ENCODE peak calls at places on chromosomes 2 and 18, in four cellular contexts. One of them, this sample, is unnamed.

GRCh38 chr2:200929334-200930249 is 33.9 kb downstream of the ORC2 start:
- DNase-seq in A549: peak; percentile 30
- DNase-seq in AG04450: no peak
- DNase-seq in CD8-positive, alpha-beta memory T cell: no peak
- DNase-seq in this sample: no peak

GRCh38 chr2:111924617-111925107 is 26.3 kb downstream of the MERTK start:
- DNase-seq in A549: no peak
- DNase-seq in AG04450: no peak
- DNase-seq in CD8-positive, alpha-beta memory T cell: no peak
- DNase-seq in this sample: no peak

GRCh38 chr2:56534321-56534720 is 350.5 kb downstream of the CCDC85A start:
- DNase-seq in A549: no peak
- DNase-seq in AG04450: no peak
- DNase-seq in CD8-positive, alpha-beta memory T cell: no peak
- DNase-seq in this sample: no peak

GRCh38 chr2:44093970-44094369 is 74.7 kb upstream of the PPM1B start:
- DNase-seq in A549: no peak
- DNase-seq in AG04450: no peak
- DNase-seq in CD8-positive, alpha-beta memory T cell: no peak
- DNase-seq in this sample: no peak

GRCh38 chr2:143700865-143701264 is 571.6 kb downstream of the ARHGAP15 start:
- DNase-seq in A549: no peak
- DNase-seq in AG04450: no peak
- DNase-seq in CD8-positive, alpha-beta memory T cell: no peak
- DNase-seq in this sample: no peak

GRCh38 chr2:128405981-128406601 is 87.4 kb upstream of the HS6ST1 start:
- DNase-seq in A549: no peak
- DNase-seq in AG04450: no peak
- DNase-seq in CD8-positive, alpha-beta memory T cell: no peak
- DNase-seq in this sample: no peak

GRCh38 chr2:106339608-106340007 is 128.6 kb downstream of the RGPD3 start:
- DNase-seq in A549: no peak
- DNase-seq in AG04450: no peak
- DNase-seq in CD8-positive, alpha-beta memory T cell: no peak
- DNase-seq in this sample: no peak

GRCh38 chr18:47254341-47254939 is 3.0 kb upstream of the SKOR2 start:
- DNase-seq in A549: no peak
- DNase-seq in AG04450: peak; percentile 1
- DNase-seq in CD8-positive, alpha-beta memory T cell: no peak
- DNase-seq in this sample: no peak

GRCh38 chr2:216574586-216574985 is 58.6 kb upstream of the IGFBP2 start:
- DNase-seq in A549: no peak
- DNase-seq in AG04450: no peak
- DNase-seq in CD8-positive, alpha-beta memory T cell: no peak
- DNase-seq in this sample: no peak

GRCh38 chr18:45050712-45051639 is 370.3 kb downstream of the SETBP1 start:
- DNase-seq in A549: peak; percentile 6
- DNase-seq in AG04450: peak; percentile 80
- DNase-seq in CD8-positive, alpha-beta memory T cell: no peak
- DNase-seq in this sample: no peak

GRCh38 chr2:96090181-96090500 is 26.2 kb downstream of the ADRA2B start:
- DNase-seq in A549: no peak
- DNase-seq in AG04450: no peak
- DNase-seq in CD8-positive, alpha-beta memory T cell: no peak
- DNase-seq in this sample: peak; percentile 39

GRCh38 chr2:194203898-194204297 is 1453.1 kb upstream of the SLC39A10 start:
- DNase-seq in A549: no peak
- DNase-seq in AG04450: no peak
- DNase-seq in CD8-positive, alpha-beta memory T cell: no peak
- DNase-seq in this sample: no peak

GRCh38 chr18:9233771-9234440 is 97.3 kb downstream of the ANKRD12 start:
- DNase-seq in A549: no peak
- DNase-seq in AG04450: no peak
- DNase-seq in CD8-positive, alpha-beta memory T cell: no peak
- DNase-seq in this sample: no peak

GRCh38 chr2:99960724-99961566 is 181.4 kb downstream of the AFF3 start:
- DNase-seq in A549: no peak
- DNase-seq in AG04450: no peak
- DNase-seq in CD8-positive, alpha-beta memory T cell: no peak
- DNase-seq in this sample: no peak

GRCh38 chr18:33733376-33733775 is 155.4 kb downstream of the ASXL3 start:
- DNase-seq in A549: no peak
- DNase-seq in AG04450: no peak
- DNase-seq in CD8-positive, alpha-beta memory T cell: no peak
- DNase-seq in this sample: no peak

GRCh38 chr18:75418293-75418692 is 9.2 kb downstream of the SMIM21 start:
- DNase-seq in A549: peak; percentile 5
- DNase-seq in AG04450: no peak
- DNase-seq in CD8-positive, alpha-beta memory T cell: no peak
- DNase-seq in this sample: no peak

GRCh38 chr2:207121784-207122183 is 44.0 kb downstream of the KLF7 start:
- DNase-seq in A549: no peak
- DNase-seq in AG04450: peak; percentile 39
- DNase-seq in CD8-positive, alpha-beta memory T cell: no peak
- DNase-seq in this sample: no peak

GRCh38 chr2:173652731-173653426 is 298.2 kb downstream of the CDCA7 start:
- DNase-seq in A549: peak; percentile 83
- DNase-seq in AG04450: peak; percentile 81
- DNase-seq in CD8-positive, alpha-beta memory T cell: no peak
- DNase-seq in this sample: peak; percentile 53

GRCh38 chr2:195859513-195859912 is 202.5 kb downstream of the SLC39A10 start:
- DNase-seq in A549: no peak
- DNase-seq in AG04450: no peak
- DNase-seq in CD8-positive, alpha-beta memory T cell: no peak
- DNase-seq in this sample: no peak

GRCh38 chr2:67919490-67919889 is 143.3 kb downstream of the C1D start:
- DNase-seq in A549: no peak
- DNase-seq in AG04450: no peak
- DNase-seq in CD8-positive, alpha-beta memory T cell: no peak
- DNase-seq in this sample: no peak

GRCh38 chr2:105950521-105951389 is 206.0 kb downstream of the NCK2 start:
- DNase-seq in A549: no peak
- DNase-seq in AG04450: no peak
- DNase-seq in CD8-positive, alpha-beta memory T cell: no peak
- DNase-seq in this sample: no peak

GRCh38 chr2:159484537-159484936 is 131.8 kb downstream of the BAZ2B start:
- DNase-seq in A549: no peak
- DNase-seq in AG04450: no peak
- DNase-seq in CD8-positive, alpha-beta memory T cell: no peak
- DNase-seq in this sample: no peak

GRCh38 chr2:231518771-231519170 is 11.5 kb downstream of the NMUR1 start:
- DNase-seq in A549: no peak
- DNase-seq in AG04450: no peak
- DNase-seq in CD8-positive, alpha-beta memory T cell: no peak
- DNase-seq in this sample: no peak

GRCh38 chr2:149989447-149990063 is 402.0 kb upstream of the MMADHC start:
- DNase-seq in A549: no peak
- DNase-seq in AG04450: peak; percentile 21
- DNase-seq in CD8-positive, alpha-beta memory T cell: no peak
- DNase-seq in this sample: no peak

GRCh38 chr18:36514778-36515177 is 217.3 kb downstream of the FHOD3 start:
- DNase-seq in A549: no peak
- DNase-seq in AG04450: no peak
- DNase-seq in CD8-positive, alpha-beta memory T cell: no peak
- DNase-seq in this sample: no peak

GRCh38 chr18:36516726-36517125 is 219.2 kb downstream of the FHOD3 start:
- DNase-seq in A549: no peak
- DNase-seq in AG04450: no peak
- DNase-seq in CD8-positive, alpha-beta memory T cell: no peak
- DNase-seq in this sample: no peak

GRCh38 chr18:36509646-36510197 is 212.2 kb downstream of the FHOD3 start:
- DNase-seq in A549: no peak
- DNase-seq in AG04450: no peak
- DNase-seq in CD8-positive, alpha-beta memory T cell: no peak
- DNase-seq in this sample: no peak

GRCh38 chr18:36516258-36516657 is 218.7 kb downstream of the FHOD3 start:
- DNase-seq in A549: no peak
- DNase-seq in AG04450: no peak
- DNase-seq in CD8-positive, alpha-beta memory T cell: no peak
- DNase-seq in this sample: no peak

GRCh38 chr18:36511791-36512352 is 214.4 kb downstream of the FHOD3 start:
- DNase-seq in A549: no peak
- DNase-seq in AG04450: no peak
- DNase-seq in CD8-positive, alpha-beta memory T cell: no peak
- DNase-seq in this sample: no peak
- H3K27ac ChIP-seq in A549: no peak overlapping the region
- H3K27ac ChIP-seq in AG04450: no peak overlapping the region
- H3K27ac ChIP-seq in CD8-positive, alpha-beta memory T cell: no peak overlapping the region
- H3K27ac ChIP-seq in this sample: no peak overlapping the region

GRCh38 chr18:48973731-48974130 is 23.0 kb upstream of the SMAD7 start:
- DNase-seq in A549: no peak
- DNase-seq in AG04450: no peak
- DNase-seq in CD8-positive, alpha-beta memory T cell: no peak
- DNase-seq in this sample: no peak
- H3K27ac ChIP-seq in A549: no peak overlapping the region
- H3K27ac ChIP-seq in AG04450: no peak overlapping the region
- H3K27ac ChIP-seq in CD8-positive, alpha-beta memory T cell: no peak overlapping the region
- H3K27ac ChIP-seq in this sample: no peak overlapping the region

GRCh38 chr2:223612501-223612900 is 10.3 kb upstream of the SCG2 start:
- DNase-seq in A549: no peak
- DNase-seq in AG04450: no peak
- DNase-seq in CD8-positive, alpha-beta memory T cell: no peak
- DNase-seq in this sample: no peak

GRCh38 chr2:223611061-223611460 is 8.9 kb upstream of the SCG2 start:
- DNase-seq in A549: no peak
- DNase-seq in AG04450: no peak
- DNase-seq in CD8-positive, alpha-beta memory T cell: no peak
- DNase-seq in this sample: no peak

GRCh38 chr2:223618172-223619035 is 16.2 kb upstream of the SCG2 start:
- DNase-seq in A549: no peak
- DNase-seq in AG04450: no peak
- DNase-seq in CD8-positive, alpha-beta memory T cell: no peak
- DNase-seq in this sample: no peak

GRCh38 chr2:223614534-223614933 is 12.4 kb upstream of the SCG2 start:
- DNase-seq in A549: no peak
- DNase-seq in AG04450: no peak
- DNase-seq in CD8-positive, alpha-beta memory T cell: no peak
- DNase-seq in this sample: no peak

DNA sequence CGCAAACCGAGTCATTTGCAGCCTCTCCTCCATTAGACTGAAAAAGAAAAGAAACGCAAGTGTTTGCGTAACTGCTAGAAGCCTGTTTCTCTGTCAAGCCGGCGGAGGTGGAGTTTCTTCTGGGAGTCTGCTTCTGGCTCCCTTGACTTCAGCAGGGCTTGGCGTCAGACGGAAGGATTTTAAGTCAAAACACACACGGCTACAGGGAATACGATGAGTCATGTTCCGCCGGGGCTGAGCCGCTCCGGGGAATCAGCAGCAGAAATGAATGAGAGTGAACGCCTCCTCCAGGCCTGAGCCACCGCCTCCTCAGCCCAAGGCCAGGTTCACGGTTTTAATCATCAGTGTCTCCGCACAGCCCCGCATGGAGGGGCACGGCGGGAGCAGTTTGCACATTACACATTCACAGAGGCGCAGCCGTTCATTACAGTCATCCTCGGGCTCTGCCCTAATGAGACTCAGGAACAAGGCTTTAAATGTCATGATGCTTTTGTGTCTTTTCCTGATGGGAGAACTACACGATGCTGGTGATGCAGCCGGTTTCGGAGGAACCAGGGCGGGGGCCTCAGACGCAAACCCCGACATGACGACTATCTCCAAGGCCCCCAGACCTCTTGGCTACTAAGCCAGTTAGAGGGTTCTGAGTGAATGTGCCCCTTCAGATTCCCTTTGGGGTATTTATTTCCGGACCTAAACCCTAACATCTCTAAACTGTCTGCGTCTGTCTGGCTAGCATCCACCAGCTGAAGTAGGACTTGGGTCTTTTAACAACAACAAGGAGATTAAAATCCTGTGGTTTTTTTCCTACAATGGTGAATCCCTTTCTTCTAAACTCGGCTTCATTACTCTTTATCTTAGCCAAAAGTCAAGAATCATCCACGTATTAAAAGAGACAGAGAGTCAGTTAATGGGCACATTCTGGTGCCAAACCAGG is 11.1 kb upstream of the SCG2 start:
- DNase-seq in A549: peak; percentile 90
- DNase-seq in AG04450: peak; percentile 93
- DNase-seq in CD8-positive, alpha-beta memory T cell: no peak
- DNase-seq in this sample: peak; percentile 76
- H3K27ac ChIP-seq in A549: peak overlapping the region; percentile 77
- H3K27ac ChIP-seq in AG04450: peak overlapping the region; percentile 81
- H3K27ac ChIP-seq in CD8-positive, alpha-beta memory T cell: no peak overlapping the region
- H3K27ac ChIP-seq in this sample: peak overlapping the region; percentile 30

GRCh38 chr2:151305129-151305691 is 15.7 kb upstream of the NMI start:
- DNase-seq in A549: no peak
- DNase-seq in AG04450: no peak
- DNase-seq in CD8-positive, alpha-beta memory T cell: no peak
- DNase-seq in this sample: no peak
- H3K27ac ChIP-seq in A549: no peak overlapping the region
- H3K27ac ChIP-seq in AG04450: no peak overlapping the region
- H3K27ac ChIP-seq in CD8-positive, alpha-beta memory T cell: no peak overlapping the region
- H3K27ac ChIP-seq in this sample: no peak overlapping the region

GRCh38 chr2:140508756-140509155 is 1622.1 kb downstream of the LRP1B start:
- DNase-seq in A549: no peak
- DNase-seq in AG04450: no peak
- DNase-seq in CD8-positive, alpha-beta memory T cell: no peak
- DNase-seq in this sample: no peak

GRCh38 chr2:140509765-140510164 is 1621.1 kb downstream of the LRP1B start:
- DNase-seq in A549: no peak
- DNase-seq in AG04450: no peak
- DNase-seq in CD8-positive, alpha-beta memory T cell: no peak
- DNase-seq in this sample: no peak

GRCh38 chr2:140504596-140504995 is 1626.2 kb downstream of the LRP1B start:
- DNase-seq in A549: no peak
- DNase-seq in AG04450: no peak
- DNase-seq in CD8-positive, alpha-beta memory T cell: no peak
- DNase-seq in this sample: no peak

GRCh38 chr2:140502951-140503630 is 1627.7 kb downstream of the LRP1B start:
- DNase-seq in A549: no peak
- DNase-seq in AG04450: peak; percentile 24
- DNase-seq in CD8-positive, alpha-beta memory T cell: no peak
- DNase-seq in this sample: no peak

GRCh38 chr2:140506606-140507005 is 1624.2 kb downstream of the LRP1B start:
- DNase-seq in A549: no peak
- DNase-seq in AG04450: no peak
- DNase-seq in CD8-positive, alpha-beta memory T cell: no peak
- DNase-seq in this sample: no peak
- H3K27ac ChIP-seq in A549: no peak overlapping the region
- H3K27ac ChIP-seq in AG04450: no peak overlapping the region
- H3K27ac ChIP-seq in CD8-positive, alpha-beta memory T cell: no peak overlapping the region
- H3K27ac ChIP-seq in this sample: no peak overlapping the region

GRCh38 chr18:76588591-76589303 is 93.7 kb upstream of the ZNF516 start:
- DNase-seq in A549: no peak
- DNase-seq in AG04450: no peak
- DNase-seq in CD8-positive, alpha-beta memory T cell: no peak
- DNase-seq in this sample: no peak
- H3K27ac ChIP-seq in A549: no peak overlapping the region
- H3K27ac ChIP-seq in AG04450: no peak overlapping the region
- H3K27ac ChIP-seq in CD8-positive, alpha-beta memory T cell: no peak overlapping the region
- H3K27ac ChIP-seq in this sample: no peak overlapping the region

GRCh38 chr2:162086904-162087303 is 12.9 kb upstream of the DPP4 start:
- DNase-seq in A549: no peak
- DNase-seq in AG04450: no peak
- DNase-seq in CD8-positive, alpha-beta memory T cell: no peak
- DNase-seq in this sample: no peak
- H3K27ac ChIP-seq in A549: no peak overlapping the region
- H3K27ac ChIP-seq in AG04450: no peak overlapping the region
- H3K27ac ChIP-seq in CD8-positive, alpha-beta memory T cell: no peak overlapping the region
- H3K27ac ChIP-seq in this sample: no peak overlapping the region

GRCh38 chr2:135162377-135162776 is 110.3 kb downstream of the RAB3GAP1 start:
- DNase-seq in A549: no peak
- DNase-seq in AG04450: no peak
- DNase-seq in CD8-positive, alpha-beta memory T cell: no peak
- DNase-seq in this sample: peak; percentile 22
- H3K27ac ChIP-seq in A549: no peak overlapping the region
- H3K27ac ChIP-seq in AG04450: no peak overlapping the region
- H3K27ac ChIP-seq in CD8-positive, alpha-beta memory T cell: no peak overlapping the region
- H3K27ac ChIP-seq in this sample: no peak overlapping the region

This sample was measured in pancreas.